ENCODE peak calls at places on chromosomes 1 and 21, in ten cellular contexts. One of them, this sample, is unnamed.

GRCh38 chr1:146036241-146036989 is 14.9 kb upstream of the HJV start:
- DNase-seq in pancreas: no peak
- DNase-seq in choroid plexus epithelial cell: peak
- DNase-seq in astrocyte of the spinal cord: peak
- DNase-seq in neural progenitor cell: no peak
- DNase-seq in Karpas-422: peak
- DNase-seq in PC-3: no peak
- DNase-seq in CD4-positive, CD25-positive, alpha-beta regulatory T cell: no peak
- DNase-seq in adipocyte: peak
- DNase-seq in CD8-positive, alpha-beta T cell: no peak
- DNase-seq in this sample: peak

GRCh38 chr1:108703939-108704338 is 8.8 kb upstream of the FNDC7 start:
- DNase-seq in pancreas: no peak
- DNase-seq in choroid plexus epithelial cell: no peak
- DNase-seq in astrocyte of the spinal cord: no peak
- DNase-seq in neural progenitor cell: no peak
- DNase-seq in Karpas-422: peak
- DNase-seq in PC-3: peak
- DNase-seq in CD4-positive, CD25-positive, alpha-beta regulatory T cell: no peak
- DNase-seq in adipocyte: no peak
- DNase-seq in CD8-positive, alpha-beta T cell: no peak
- DNase-seq in this sample: peak

GRCh38 chr1:22418852-22419480 is 32.7 kb upstream of the ZBTB40 start:
- DNase-seq in pancreas: no peak
- DNase-seq in choroid plexus epithelial cell: peak
- DNase-seq in astrocyte of the spinal cord: peak
- DNase-seq in neural progenitor cell: no peak
- DNase-seq in Karpas-422: no peak
- DNase-seq in PC-3: no peak
- DNase-seq in CD4-positive, CD25-positive, alpha-beta regulatory T cell: no peak
- DNase-seq in adipocyte: peak
- DNase-seq in CD8-positive, alpha-beta T cell: no peak
- DNase-seq in this sample: no peak

GRCh38 chr1:38558476-38559179 is 300.9 kb downstream of the RRAGC start:
- DNase-seq in pancreas: no peak
- DNase-seq in choroid plexus epithelial cell: no peak
- DNase-seq in astrocyte of the spinal cord: no peak
- DNase-seq in neural progenitor cell: peak
- DNase-seq in Karpas-422: no peak
- DNase-seq in PC-3: no peak
- DNase-seq in CD4-positive, CD25-positive, alpha-beta regulatory T cell: no peak
- DNase-seq in adipocyte: no peak
- DNase-seq in CD8-positive, alpha-beta T cell: no peak
- DNase-seq in this sample: peak

GRCh38 chr1:224622831-224623230 is 6.7 kb downstream of the CNIH3 start:
- DNase-seq in pancreas: no peak
- DNase-seq in choroid plexus epithelial cell: no peak
- DNase-seq in astrocyte of the spinal cord: no peak
- DNase-seq in neural progenitor cell: no peak
- DNase-seq in Karpas-422: no peak
- DNase-seq in PC-3: no peak
- DNase-seq in CD4-positive, CD25-positive, alpha-beta regulatory T cell: no peak
- DNase-seq in adipocyte: no peak
- DNase-seq in CD8-positive, alpha-beta T cell: no peak
- DNase-seq in this sample: no peak

GRCh38 chr1:67832737-67833594 is at the start of gene GNG12:
- DNase-seq in pancreas: peak
- DNase-seq in choroid plexus epithelial cell: peak
- DNase-seq in astrocyte of the spinal cord: peak
- DNase-seq in neural progenitor cell: peak
- DNase-seq in Karpas-422: no peak
- DNase-seq in PC-3: peak
- DNase-seq in CD4-positive, CD25-positive, alpha-beta regulatory T cell: no peak
- DNase-seq in adipocyte: peak
- DNase-seq in CD8-positive, alpha-beta T cell: no peak
- DNase-seq in this sample: no peak

GRCh38 chr1:87197156-87197555 is 131.5 kb upstream of the LMO4 start:
- DNase-seq in pancreas: no peak
- DNase-seq in choroid plexus epithelial cell: no peak
- DNase-seq in astrocyte of the spinal cord: peak
- DNase-seq in neural progenitor cell: no peak
- DNase-seq in Karpas-422: no peak
- DNase-seq in PC-3: no peak
- DNase-seq in CD4-positive, CD25-positive, alpha-beta regulatory T cell: no peak
- DNase-seq in adipocyte: no peak
- DNase-seq in CD8-positive, alpha-beta T cell: no peak
- DNase-seq in this sample: no peak

GRCh38 chr1:229079196-229079595 is 191.7 kb upstream of the RAB4A start:
- DNase-seq in pancreas: no peak
- DNase-seq in choroid plexus epithelial cell: no peak
- DNase-seq in astrocyte of the spinal cord: no peak
- DNase-seq in neural progenitor cell: no peak
- DNase-seq in Karpas-422: no peak
- DNase-seq in PC-3: no peak
- DNase-seq in CD4-positive, CD25-positive, alpha-beta regulatory T cell: no peak
- DNase-seq in adipocyte: no peak
- DNase-seq in CD8-positive, alpha-beta T cell: no peak
- DNase-seq in this sample: no peak

GRCh38 chr1:180504186-180504585 is 1.8 kb upstream of the ACBD6 start:
- DNase-seq in pancreas: no peak
- DNase-seq in choroid plexus epithelial cell: no peak
- DNase-seq in astrocyte of the spinal cord: no peak
- DNase-seq in neural progenitor cell: no peak
- DNase-seq in Karpas-422: no peak
- DNase-seq in PC-3: no peak
- DNase-seq in CD4-positive, CD25-positive, alpha-beta regulatory T cell: no peak
- DNase-seq in adipocyte: peak
- DNase-seq in CD8-positive, alpha-beta T cell: no peak
- DNase-seq in this sample: no peak

GRCh38 chr1:180508725-180509097 is 6.3 kb upstream of the ACBD6 start:
- DNase-seq in pancreas: no peak
- DNase-seq in choroid plexus epithelial cell: no peak
- DNase-seq in astrocyte of the spinal cord: no peak
- DNase-seq in neural progenitor cell: no peak
- DNase-seq in Karpas-422: no peak
- DNase-seq in PC-3: no peak
- DNase-seq in CD4-positive, CD25-positive, alpha-beta regulatory T cell: no peak
- DNase-seq in adipocyte: no peak
- DNase-seq in CD8-positive, alpha-beta T cell: no peak
- DNase-seq in this sample: no peak

GRCh38 chr1:180510882-180511281 is 8.5 kb upstream of the ACBD6 start:
- DNase-seq in pancreas: no peak
- DNase-seq in choroid plexus epithelial cell: no peak
- DNase-seq in astrocyte of the spinal cord: no peak
- DNase-seq in neural progenitor cell: no peak
- DNase-seq in Karpas-422: no peak
- DNase-seq in PC-3: peak
- DNase-seq in CD4-positive, CD25-positive, alpha-beta regulatory T cell: no peak
- DNase-seq in adipocyte: no peak
- DNase-seq in CD8-positive, alpha-beta T cell: no peak
- DNase-seq in this sample: no peak

GRCh38 chr1:180505732-180506335 is 3.5 kb upstream of the ACBD6 start:
- DNase-seq in pancreas: no peak
- DNase-seq in choroid plexus epithelial cell: no peak
- DNase-seq in astrocyte of the spinal cord: no peak
- DNase-seq in neural progenitor cell: no peak
- DNase-seq in Karpas-422: no peak
- DNase-seq in PC-3: peak
- DNase-seq in CD4-positive, CD25-positive, alpha-beta regulatory T cell: no peak
- DNase-seq in adipocyte: peak
- DNase-seq in CD8-positive, alpha-beta T cell: no peak
- DNase-seq in this sample: no peak

DNA sequence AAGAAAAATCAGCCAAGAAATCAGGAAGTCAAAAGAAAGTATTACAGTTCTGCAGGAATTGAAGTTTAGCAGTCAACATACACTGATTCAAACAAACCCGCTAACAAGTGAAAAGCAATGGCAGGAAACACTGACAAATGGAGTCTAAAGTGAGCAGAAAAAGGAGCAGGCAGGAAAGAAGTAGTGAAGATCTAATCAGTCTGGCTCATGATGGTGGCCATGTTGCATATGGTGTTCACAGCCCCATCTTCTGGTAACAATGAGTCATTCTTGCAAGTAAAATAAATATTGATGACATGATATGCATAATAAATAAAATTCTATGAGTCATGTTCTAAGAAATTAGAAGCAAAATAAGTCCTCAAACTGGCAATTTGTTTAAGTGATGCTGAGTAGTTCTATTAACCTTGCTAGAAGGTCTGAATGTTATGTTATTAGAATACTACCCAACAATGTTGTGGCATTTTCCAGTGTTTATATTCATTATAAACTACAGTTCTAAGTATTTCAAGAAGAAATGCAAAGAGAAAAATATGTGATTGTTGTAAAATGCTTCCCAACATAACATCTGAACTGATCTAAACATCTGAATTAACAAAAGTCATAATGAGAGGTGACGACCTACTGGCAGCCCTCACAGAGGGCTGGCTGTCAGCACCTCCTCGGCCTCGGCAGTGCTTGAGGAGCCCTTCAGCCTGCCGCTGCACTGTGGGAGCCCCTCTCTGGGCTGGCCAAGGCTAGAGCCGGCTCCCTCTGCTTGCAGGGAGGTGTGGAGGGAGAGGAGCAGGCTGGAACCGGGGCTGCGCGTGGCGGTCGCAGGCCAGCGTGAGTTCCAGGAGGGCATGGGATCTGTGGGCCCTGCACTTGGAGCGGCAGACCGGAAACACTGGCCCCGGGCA is 5.7 kb upstream of the ACBD6 start:
- DNase-seq in pancreas: no peak
- DNase-seq in choroid plexus epithelial cell: peak
- DNase-seq in astrocyte of the spinal cord: peak
- DNase-seq in neural progenitor cell: no peak
- DNase-seq in Karpas-422: peak
- DNase-seq in PC-3: peak
- DNase-seq in CD4-positive, CD25-positive, alpha-beta regulatory T cell: no peak
- DNase-seq in adipocyte: peak
- DNase-seq in CD8-positive, alpha-beta T cell: no peak
- DNase-seq in this sample: no peak
- H3K4me3 ChIP-seq in pancreas: no peak
- H3K4me3 ChIP-seq in choroid plexus epithelial cell: no peak
- H3K4me3 ChIP-seq in astrocyte of the spinal cord: no peak
- H3K4me3 ChIP-seq in neural progenitor cell: no peak
- H3K4me3 ChIP-seq in Karpas-422: no peak
- H3K4me3 ChIP-seq in PC-3: no peak
- H3K4me3 ChIP-seq in CD4-positive, CD25-positive, alpha-beta regulatory T cell: no peak
- H3K4me3 ChIP-seq in adipocyte: no peak
- H3K4me3 ChIP-seq in CD8-positive, alpha-beta T cell: no peak
- H3K4me3 ChIP-seq in this sample: no peak

DNA sequence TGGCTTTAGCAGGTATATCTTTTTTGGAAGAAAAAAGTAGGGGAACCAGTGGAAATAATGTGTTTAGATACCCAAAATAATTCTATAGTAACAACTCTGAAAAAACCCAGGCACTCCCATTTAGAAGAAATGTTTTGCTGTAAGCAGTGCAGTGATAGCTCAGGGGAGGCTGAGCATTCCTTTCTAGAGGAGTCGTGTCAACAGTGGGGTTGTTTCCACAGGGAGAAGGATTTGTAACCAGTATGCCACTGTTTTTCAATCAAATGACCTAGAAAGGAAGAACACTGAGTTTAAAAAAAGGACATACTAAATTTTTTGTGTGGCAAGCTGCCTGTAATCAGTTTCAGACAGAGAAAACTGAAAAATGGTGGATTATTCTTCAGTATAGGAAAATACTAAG is 2.4 kb downstream of the PGD start:
- DNase-seq in pancreas: no peak
- DNase-seq in choroid plexus epithelial cell: peak
- DNase-seq in astrocyte of the spinal cord: no peak
- DNase-seq in neural progenitor cell: no peak
- DNase-seq in Karpas-422: peak
- DNase-seq in PC-3: no peak
- DNase-seq in CD4-positive, CD25-positive, alpha-beta regulatory T cell: no peak
- DNase-seq in adipocyte: peak
- DNase-seq in CD8-positive, alpha-beta T cell: no peak
- DNase-seq in this sample: no peak
- H3K4me3 ChIP-seq in pancreas: no peak
- H3K4me3 ChIP-seq in choroid plexus epithelial cell: no peak
- H3K4me3 ChIP-seq in astrocyte of the spinal cord: no peak
- H3K4me3 ChIP-seq in neural progenitor cell: no peak
- H3K4me3 ChIP-seq in Karpas-422: no peak
- H3K4me3 ChIP-seq in PC-3: peak
- H3K4me3 ChIP-seq in CD4-positive, CD25-positive, alpha-beta regulatory T cell: no peak
- H3K4me3 ChIP-seq in adipocyte: peak
- H3K4me3 ChIP-seq in CD8-positive, alpha-beta T cell: no peak
- H3K4me3 ChIP-seq in this sample: no peak

GRCh38 chr21:42514883-42515228 is 1.2 kb downstream of the SLC37A1 start:
- DNase-seq in pancreas: no peak
- DNase-seq in choroid plexus epithelial cell: no peak
- DNase-seq in astrocyte of the spinal cord: no peak
- DNase-seq in neural progenitor cell: no peak
- DNase-seq in Karpas-422: no peak
- DNase-seq in PC-3: peak
- DNase-seq in CD4-positive, CD25-positive, alpha-beta regulatory T cell: no peak
- DNase-seq in adipocyte: no peak
- DNase-seq in CD8-positive, alpha-beta T cell: no peak
- DNase-seq in this sample: no peak
- H3K4me3 ChIP-seq in pancreas: peak
- H3K4me3 ChIP-seq in choroid plexus epithelial cell: peak
- H3K4me3 ChIP-seq in astrocyte of the spinal cord: peak
- H3K4me3 ChIP-seq in neural progenitor cell: peak
- H3K4me3 ChIP-seq in Karpas-422: peak
- H3K4me3 ChIP-seq in PC-3: peak
- H3K4me3 ChIP-seq in CD4-positive, CD25-positive, alpha-beta regulatory T cell: peak
- H3K4me3 ChIP-seq in adipocyte: peak
- H3K4me3 ChIP-seq in CD8-positive, alpha-beta T cell: peak
- H3K4me3 ChIP-seq in this sample: peak

GRCh38 chr21:41888749-41889376 is 9.7 kb upstream of the PRDM15 start:
- DNase-seq in pancreas: no peak
- DNase-seq in choroid plexus epithelial cell: peak
- DNase-seq in astrocyte of the spinal cord: peak
- DNase-seq in neural progenitor cell: no peak
- DNase-seq in Karpas-422: no peak
- DNase-seq in PC-3: no peak
- DNase-seq in CD4-positive, CD25-positive, alpha-beta regulatory T cell: no peak
- DNase-seq in adipocyte: no peak
- DNase-seq in CD8-positive, alpha-beta T cell: no peak
- DNase-seq in this sample: no peak

GRCh38 chr21:41887682-41888081 is 8.5 kb upstream of the PRDM15 start:
- DNase-seq in pancreas: no peak
- DNase-seq in choroid plexus epithelial cell: no peak
- DNase-seq in astrocyte of the spinal cord: no peak
- DNase-seq in neural progenitor cell: no peak
- DNase-seq in Karpas-422: no peak
- DNase-seq in PC-3: no peak
- DNase-seq in CD4-positive, CD25-positive, alpha-beta regulatory T cell: no peak
- DNase-seq in adipocyte: no peak
- DNase-seq in CD8-positive, alpha-beta T cell: no peak
- DNase-seq in this sample: no peak

GRCh38 chr21:41891132-41891531 is 12.0 kb upstream of the PRDM15 start:
- DNase-seq in pancreas: no peak
- DNase-seq in choroid plexus epithelial cell: no peak
- DNase-seq in astrocyte of the spinal cord: no peak
- DNase-seq in neural progenitor cell: no peak
- DNase-seq in Karpas-422: no peak
- DNase-seq in PC-3: peak
- DNase-seq in CD4-positive, CD25-positive, alpha-beta regulatory T cell: no peak
- DNase-seq in adipocyte: no peak
- DNase-seq in CD8-positive, alpha-beta T cell: no peak
- DNase-seq in this sample: no peak

GRCh38 chr21:41892726-41893125 is 13.6 kb upstream of the PRDM15 start:
- DNase-seq in pancreas: no peak
- DNase-seq in choroid plexus epithelial cell: no peak
- DNase-seq in astrocyte of the spinal cord: no peak
- DNase-seq in neural progenitor cell: no peak
- DNase-seq in Karpas-422: no peak
- DNase-seq in PC-3: no peak
- DNase-seq in CD4-positive, CD25-positive, alpha-beta regulatory T cell: no peak
- DNase-seq in adipocyte: no peak
- DNase-seq in CD8-positive, alpha-beta T cell: no peak
- DNase-seq in this sample: no peak

GRCh38 chr21:41890355-41890754 is 11.2 kb upstream of the PRDM15 start:
- DNase-seq in pancreas: no peak
- DNase-seq in choroid plexus epithelial cell: no peak
- DNase-seq in astrocyte of the spinal cord: no peak
- DNase-seq in neural progenitor cell: no peak
- DNase-seq in Karpas-422: no peak
- DNase-seq in PC-3: no peak
- DNase-seq in CD4-positive, CD25-positive, alpha-beta regulatory T cell: no peak
- DNase-seq in adipocyte: no peak
- DNase-seq in CD8-positive, alpha-beta T cell: no peak
- DNase-seq in this sample: no peak
- H3K4me3 ChIP-seq in pancreas: no peak
- H3K4me3 ChIP-seq in choroid plexus epithelial cell: no peak
- H3K4me3 ChIP-seq in astrocyte of the spinal cord: no peak
- H3K4me3 ChIP-seq in neural progenitor cell: no peak
- H3K4me3 ChIP-seq in Karpas-422: no peak
- H3K4me3 ChIP-seq in PC-3: no peak
- H3K4me3 ChIP-seq in CD4-positive, CD25-positive, alpha-beta regulatory T cell: no peak
- H3K4me3 ChIP-seq in adipocyte: no peak
- H3K4me3 ChIP-seq in CD8-positive, alpha-beta T cell: no peak
- H3K4me3 ChIP-seq in this sample: no peak